ENCODE peak calls at places on chromosome 14, in four cellular contexts. G is mammary epithelial cell, R is right atrium auricular region, N is GM23248. U is an unnamed sample.

GRCh38 chr14:94599656-94600004 is 12.6 kb upstream of the SERPINA3 start:
- DNase-seq in G (no peak), R (no peak), N (no peak), U (no peak)

GRCh38 chr14:36662543-36663403 is 1.1 kb downstream of the PAX9 start:
- DNase-seq in G (no peak), R (no peak), N (peak), U (no peak)

GRCh38 chr14:71651228-71651627 is 281.0 kb upstream of the RGS6 start:
- DNase-seq in G (peak), R (no peak), N (peak), U (no peak)

GRCh38 chr14:100741956-100742355 is 15.3 kb downstream of the DLK1 start:
- DNase-seq in G (no peak), R (no peak), N (no peak), U (no peak)

GRCh38 chr14:100159107-100159864 is at the start of gene DEGS2:
- DNase-seq in G (no peak), R (no peak), N (peak), U (no peak)

GRCh38 chr14:33030406-33030805 is 91.7 kb downstream of the NPAS3 start:
- DNase-seq in G (no peak), R (no peak), N (no peak), U (no peak)

GRCh38 chr14:70601162-70601561 is 707 bp upstream of the MED6 start:
- DNase-seq in G (no peak), R (no peak), N (peak), U (no peak)

GRCh38 chr14:29735459-29735858 is 192.2 kb downstream of the PRKD1 start:
- DNase-seq in G (no peak), R (no peak), N (no peak), U (no peak)

GRCh38 chr14:88868558-88869159 is 44.2 kb downstream of the TTC8 start:
- DNase-seq in G (peak), R (no peak), N (peak), U (no peak)

GRCh38 chr14:103894034-103894722 is 34.1 kb upstream of the TDRD9 start:
- DNase-seq in G (no peak), R (no peak), N (no peak), U (no peak)

GRCh38 chr14:88281447-88281846 is 41.6 kb downstream of the KCNK10 start:
- DNase-seq in G (no peak), R (no peak), N (peak), U (no peak)

GRCh38 chr14:80215081-80215480 is 3.8 kb upstream of the DIO2 start:
- DNase-seq in G (no peak), R (no peak), N (peak), U (no peak)

GRCh38 chr14:45198551-45198950 is 54.5 kb downstream of the MIS18BP1 start:
- DNase-seq in G (peak), R (no peak), N (peak), U (no peak)

GRCh38 chr14:100747021-100747586 is 20.4 kb downstream of the DLK1 start:
- DNase-seq in G (peak), R (no peak), N (peak), U (no peak)

GRCh38 chr14:36091096-36091495 is 85.4 kb downstream of the PTCSC3 start:
- DNase-seq in G (peak), R (no peak), N (peak), U (no peak)

GRCh38 chr14:28461379-28461778 is 305.2 kb upstream of the FOXG1 start:
- DNase-seq in G (peak), R (no peak), N (no peak), U (no peak)

GRCh38 chr14:64680013-64680674 is 24.1 kb upstream of the PLEKHG3 start:
- DNase-seq in G (peak), R (no peak), N (peak), U (no peak)

GRCh38 chr14:104665663-104666522 is 23.5 kb upstream of the INF2 start:
- DNase-seq in G (peak), R (no peak), N (no peak), U (peak)

GRCh38 chr14:100571837-100572236 is 15.4 kb downstream of the BEGAIN start:
- DNase-seq in G (no peak), R (no peak), N (no peak), U (no peak)

GRCh38 chr14:99475179-99475578 is 5.5 kb downstream of the SETD3 start:
- DNase-seq in G (no peak), R (no peak), N (no peak), U (no peak)

GRCh38 chr14:22780941-22781605 is 14.6 kb downstream of the OXA1L start:
- DNase-seq in G (no peak), R (no peak), N (no peak), U (no peak)

GRCh38 chr14:57884175-57884574 is 18.3 kb upstream of the SLC35F4 start:
- DNase-seq in G (no peak), R (no peak), N (peak), U (no peak)

GRCh38 chr14:103071544-103072251 is 12.3 kb upstream of the LBHD2 start:
- DNase-seq in G (no peak), R (no peak), N (peak), U (no peak)

GRCh38 chr14:26791117-26791806 is 193.4 kb upstream of the NOVA1 start:
- DNase-seq in G (no peak), R (no peak), N (no peak), U (no peak)

GRCh38 chr14:41280745-41281144 is 325.9 kb upstream of the LRFN5 start:
- DNase-seq in G (peak), R (no peak), N (peak), U (no peak)

GRCh38 chr14:93081875-93082570 is 33.7 kb downstream of the ITPK1 start:
- DNase-seq in G (no peak), R (no peak), N (no peak), U (no peak)

GRCh38 chr14:65769151-65769550 is 356.6 kb downstream of the FUT8 start:
- DNase-seq in G (no peak), R (no peak), N (peak), U (no peak)

GRCh38 chr14:63611078-63611477 is 30.6 kb downstream of the WDR89 start:
- DNase-seq in G (no peak), R (no peak), N (no peak), U (no peak)

GRCh38 chr14:91466192-91466591 is 43.9 kb downstream of the PPP4R3A start:
- DNase-seq in G (no peak), R (no peak), N (no peak), U (no peak)

GRCh38 chr14:100030441-100031153 is 34.6 kb upstream of the EVL start:
- DNase-seq in G (peak), R (no peak), N (peak), U (no peak)

GRCh38 chr14:101491841-101492240 is 69.5 kb upstream of the DIO3 start:
- DNase-seq in G (no peak), R (no peak), N (no peak), U (no peak)